ENCODE peak calls at places on chromosomes 16 and 17, in six cellular contexts. One of them, this sample, is unnamed. For H3K36me3, the result is how much of the 10 kb centered on the place peaks cover.

GRCh38 chr16:28149016-28149888 is 62.5 kb downstream of the XPO6 start:
- DNase-seq in tibial artery: no peak
- DNase-seq in WERI-Rb-1: no peak
- DNase-seq in CD8-positive, alpha-beta T cell: peak
- DNase-seq in upper lobe of right lung: no peak
- DNase-seq in aorta: no peak
- DNase-seq in this sample: peak

GRCh38 chr17:50457621-50458020 is 11.1 kb downstream of the CHAD start:
- DNase-seq in upper lobe of right lung: no peak
- DNase-seq in CD8-positive, alpha-beta T cell: no peak
- DNase-seq in tibial artery: no peak
- DNase-seq in WERI-Rb-1: no peak
- DNase-seq in aorta: no peak
- DNase-seq in this sample: no peak

GRCh38 chr16:8758022-8758421 is 39.4 kb downstream of the TMEM186 start:
- DNase-seq in WERI-Rb-1: no peak
- DNase-seq in tibial artery: no peak
- DNase-seq in upper lobe of right lung: no peak
- DNase-seq in aorta: no peak
- DNase-seq in CD8-positive, alpha-beta T cell: no peak
- DNase-seq in this sample: no peak

GRCh38 chr16:2956566-2956956 is 7.5 kb upstream of the KREMEN2 start:
- DNase-seq in upper lobe of right lung: no peak
- DNase-seq in tibial artery: no peak
- DNase-seq in WERI-Rb-1: no peak
- DNase-seq in aorta: no peak
- DNase-seq in CD8-positive, alpha-beta T cell: no peak
- DNase-seq in this sample: no peak

GRCh38 chr16:11412965-11413887 is 68.0 kb downstream of the RMI2 start:
- DNase-seq in tibial artery: no peak
- DNase-seq in CD8-positive, alpha-beta T cell: no peak
- DNase-seq in upper lobe of right lung: no peak
- DNase-seq in WERI-Rb-1: no peak
- DNase-seq in aorta: no peak
- DNase-seq in this sample: no peak

GRCh38 chr17:16933317-16934132 is 38.4 kb downstream of the TNFRSF13B start:
- DNase-seq in aorta: peak
- DNase-seq in WERI-Rb-1: no peak
- DNase-seq in upper lobe of right lung: peak
- DNase-seq in CD8-positive, alpha-beta T cell: no peak
- DNase-seq in tibial artery: no peak
- DNase-seq in this sample: no peak

GRCh38 chr16:11411059-11411550 is 65.8 kb downstream of the RMI2 start:
- DNase-seq in CD8-positive, alpha-beta T cell: no peak
- DNase-seq in tibial artery: no peak
- DNase-seq in upper lobe of right lung: no peak
- DNase-seq in aorta: no peak
- DNase-seq in WERI-Rb-1: no peak
- DNase-seq in this sample: no peak

GRCh38 chr17:38554430-38555350 is 51.1 kb downstream of the SRCIN1 start:
- DNase-seq in aorta: no peak
- DNase-seq in tibial artery: no peak
- DNase-seq in CD8-positive, alpha-beta T cell: no peak
- DNase-seq in WERI-Rb-1: no peak
- DNase-seq in upper lobe of right lung: no peak
- DNase-seq in this sample: no peak

GRCh38 chr16:2846511-2847310 is 11.3 kb downstream of the PRSS22 start:
- DNase-seq in WERI-Rb-1: no peak
- DNase-seq in tibial artery: no peak
- DNase-seq in upper lobe of right lung: no peak
- DNase-seq in aorta: no peak
- DNase-seq in CD8-positive, alpha-beta T cell: no peak
- DNase-seq in this sample: no peak

GRCh38 chr17:42118545-42118944 is 2.6 kb downstream of the KAT2A start:
- DNase-seq in upper lobe of right lung: no peak
- DNase-seq in aorta: no peak
- DNase-seq in WERI-Rb-1: peak
- DNase-seq in CD8-positive, alpha-beta T cell: peak
- DNase-seq in tibial artery: no peak
- DNase-seq in this sample: no peak

GRCh38 chr17:57862410-57862989 is 12.7 kb upstream of the MRPS23 start:
- DNase-seq in CD8-positive, alpha-beta T cell: no peak
- DNase-seq in tibial artery: no peak
- DNase-seq in upper lobe of right lung: peak
- DNase-seq in aorta: no peak
- DNase-seq in WERI-Rb-1: peak
- DNase-seq in this sample: no peak

GRCh38 chr17:62093188-62094155 is 28.4 kb upstream of the MED13 start:
- DNase-seq in tibial artery: no peak
- DNase-seq in WERI-Rb-1: no peak
- DNase-seq in upper lobe of right lung: no peak
- DNase-seq in CD8-positive, alpha-beta T cell: no peak
- DNase-seq in aorta: no peak
- DNase-seq in this sample: no peak

GRCh38 chr17:55327225-55328088 is 62.7 kb downstream of the HLF start:
- DNase-seq in CD8-positive, alpha-beta T cell: no peak
- DNase-seq in tibial artery: no peak
- DNase-seq in aorta: no peak
- DNase-seq in upper lobe of right lung: no peak
- DNase-seq in WERI-Rb-1: no peak
- DNase-seq in this sample: no peak

GRCh38 chr17:7356072-7356549 is 1.2 kb downstream of the TMEM95 start:
- DNase-seq in WERI-Rb-1: peak
- DNase-seq in upper lobe of right lung: peak
- DNase-seq in aorta: peak
- DNase-seq in CD8-positive, alpha-beta T cell: peak
- DNase-seq in tibial artery: peak
- DNase-seq in this sample: peak

GRCh38 chr17:38320482-38320881 is 23.3 kb downstream of the GPR179 start:
- DNase-seq in tibial artery: no peak
- DNase-seq in WERI-Rb-1: no peak
- DNase-seq in CD8-positive, alpha-beta T cell: no peak
- DNase-seq in aorta: no peak
- DNase-seq in upper lobe of right lung: peak
- DNase-seq in this sample: no peak

GRCh38 chr17:42184717-42185496 is at the start of gene HCRT:
- DNase-seq in WERI-Rb-1: no peak
- DNase-seq in aorta: no peak
- DNase-seq in tibial artery: no peak
- DNase-seq in upper lobe of right lung: no peak
- DNase-seq in CD8-positive, alpha-beta T cell: no peak
- DNase-seq in this sample: no peak

GRCh38 chr17:75637143-75637538 is 3.9 kb downstream of the SMIM5 start:
- DNase-seq in upper lobe of right lung: no peak
- DNase-seq in tibial artery: no peak
- DNase-seq in WERI-Rb-1: no peak
- DNase-seq in aorta: no peak
- DNase-seq in CD8-positive, alpha-beta T cell: no peak
- DNase-seq in this sample: no peak
- H3K27ac ChIP-seq in upper lobe of right lung: peak
- H3K27ac ChIP-seq in tibial artery: no peak
- H3K27ac ChIP-seq in WERI-Rb-1: no peak
- H3K27ac ChIP-seq in aorta: no peak
- H3K27ac ChIP-seq in CD8-positive, alpha-beta T cell: no peak
- H3K27ac ChIP-seq in this sample: no peak

DNA sequence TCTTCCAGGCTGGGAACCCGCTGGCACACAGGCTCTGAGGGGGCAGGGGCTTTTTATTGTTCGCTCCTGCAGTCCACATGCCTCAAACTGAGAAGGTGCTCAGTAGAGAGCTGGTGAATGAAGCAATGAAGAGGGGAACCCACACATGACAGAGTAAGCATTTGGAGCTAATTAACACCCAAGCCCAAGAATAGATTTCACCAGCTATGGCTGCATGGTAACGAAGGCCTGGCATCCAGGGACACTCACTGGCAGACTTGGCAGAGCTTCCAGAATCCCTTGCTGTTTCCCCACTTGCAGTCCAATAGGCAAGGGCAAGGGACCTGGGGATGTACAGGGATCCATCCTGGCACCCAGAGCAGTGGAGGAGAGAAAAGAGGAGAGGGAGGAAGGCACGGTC is 12.2 kb downstream of the FLOT2 start:
- DNase-seq in upper lobe of right lung: no peak
- DNase-seq in CD8-positive, alpha-beta T cell: no peak
- DNase-seq in WERI-Rb-1: no peak
- DNase-seq in tibial artery: no peak
- DNase-seq in aorta: no peak
- DNase-seq in this sample: no peak
- H3K4me3 ChIP-seq in upper lobe of right lung: no peak
- H3K4me3 ChIP-seq in CD8-positive, alpha-beta T cell: no peak
- H3K4me3 ChIP-seq in WERI-Rb-1: no peak
- H3K4me3 ChIP-seq in tibial artery: no peak
- H3K4me3 ChIP-seq in aorta: no peak
- H3K4me3 ChIP-seq in this sample: no peak

GRCh38 chr17:2964831-2965230 is 98.6 kb downstream of the OR1D5 start:
- DNase-seq in tibial artery: no peak
- DNase-seq in WERI-Rb-1: no peak
- DNase-seq in aorta: no peak
- DNase-seq in CD8-positive, alpha-beta T cell: no peak
- DNase-seq in upper lobe of right lung: peak
- DNase-seq in this sample: no peak

GRCh38 chr17:2967515-2967914 is 95.9 kb downstream of the OR1D5 start:
- DNase-seq in upper lobe of right lung: no peak
- DNase-seq in WERI-Rb-1: no peak
- DNase-seq in tibial artery: no peak
- DNase-seq in aorta: no peak
- DNase-seq in CD8-positive, alpha-beta T cell: no peak
- DNase-seq in this sample: no peak

GRCh38 chr17:2964028-2964356 is 99.4 kb downstream of the OR1D5 start:
- DNase-seq in CD8-positive, alpha-beta T cell: no peak
- DNase-seq in upper lobe of right lung: no peak
- DNase-seq in WERI-Rb-1: no peak
- DNase-seq in aorta: no peak
- DNase-seq in tibial artery: no peak
- DNase-seq in this sample: no peak

GRCh38 chr17:2964370-2964769 is 99.0 kb downstream of the OR1D5 start:
- DNase-seq in WERI-Rb-1: no peak
- DNase-seq in aorta: no peak
- DNase-seq in tibial artery: no peak
- DNase-seq in upper lobe of right lung: no peak
- DNase-seq in CD8-positive, alpha-beta T cell: no peak
- DNase-seq in this sample: no peak

DNA sequence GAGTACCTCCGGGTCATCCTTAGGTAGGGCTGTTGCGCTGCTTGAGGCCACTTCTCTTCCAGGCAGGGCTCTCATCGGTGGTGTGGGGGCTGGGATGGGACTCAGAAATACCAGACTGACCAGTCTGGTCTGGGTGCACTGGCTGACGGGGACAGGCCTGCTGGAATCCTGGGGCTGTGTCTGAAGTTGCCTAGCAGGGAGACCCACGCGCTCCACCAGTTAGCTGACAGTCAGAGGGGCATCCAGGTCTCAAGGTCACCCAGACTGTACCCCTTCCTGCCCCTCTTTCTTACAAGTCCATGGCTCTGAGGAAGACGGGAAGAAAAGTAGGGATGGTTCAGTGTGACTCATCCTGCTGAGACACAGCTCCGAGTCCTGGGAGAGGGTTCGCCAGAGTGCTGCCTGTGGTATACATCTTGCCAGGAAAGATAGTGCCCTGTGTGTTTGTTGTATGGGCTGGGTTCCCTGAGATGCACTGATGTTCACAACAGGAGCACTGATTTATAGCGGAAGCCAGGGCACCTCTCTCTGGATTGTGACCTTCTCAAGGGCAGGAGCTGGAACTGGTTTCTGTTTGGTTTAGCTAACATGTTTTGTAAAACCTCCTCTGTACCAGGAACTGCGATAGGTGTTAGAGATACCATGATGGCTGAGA is 97.7 kb downstream of the OR1D5 start:
- DNase-seq in tibial artery: no peak
- DNase-seq in upper lobe of right lung: peak
- DNase-seq in WERI-Rb-1: no peak
- DNase-seq in aorta: no peak
- DNase-seq in CD8-positive, alpha-beta T cell: no peak
- DNase-seq in this sample: no peak
- H3K36me3 ChIP-seq in tibial artery: under half
- H3K36me3 ChIP-seq in upper lobe of right lung: under half
- H3K36me3 ChIP-seq in WERI-Rb-1: under half
- H3K36me3 ChIP-seq in aorta: under half
- H3K36me3 ChIP-seq in CD8-positive, alpha-beta T cell: under half
- H3K36me3 ChIP-seq in this sample: under half

DNA sequence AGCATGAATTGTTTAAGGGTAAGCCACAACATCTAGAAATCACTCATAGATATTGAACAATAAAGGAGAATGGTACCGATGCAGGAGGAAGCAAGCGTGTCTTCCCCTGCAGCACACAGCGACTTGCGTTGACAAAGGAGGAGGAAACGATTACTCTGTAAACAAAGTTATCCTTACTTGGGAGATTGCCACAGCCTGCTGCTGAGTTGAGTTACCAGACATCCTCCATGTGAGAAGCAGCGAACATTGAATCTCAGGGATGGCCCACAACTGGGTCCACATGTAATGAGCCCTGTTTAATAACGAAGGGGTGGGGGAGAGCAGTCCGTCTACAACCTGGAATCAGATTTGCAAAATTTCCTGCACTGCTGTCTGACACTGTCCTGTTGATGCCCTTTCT is 27.7 kb downstream of the CLUH start:
- DNase-seq in upper lobe of right lung: no peak
- DNase-seq in aorta: no peak
- DNase-seq in tibial artery: no peak
- DNase-seq in CD8-positive, alpha-beta T cell: no peak
- DNase-seq in WERI-Rb-1: no peak
- DNase-seq in this sample: no peak
- H3K27ac ChIP-seq in upper lobe of right lung: no peak
- H3K27ac ChIP-seq in aorta: no peak
- H3K27ac ChIP-seq in tibial artery: no peak
- H3K27ac ChIP-seq in CD8-positive, alpha-beta T cell: no peak
- H3K27ac ChIP-seq in WERI-Rb-1: no peak
- H3K27ac ChIP-seq in this sample: no peak

This sample was measured in CD4-positive, CD25-positive, alpha-beta regulatory T cell.